ENCODE peak calls at places on chromosome 9, in four cellular contexts. M is CD8-positive, alpha-beta memory T cell; N is pancreas; D is lower lobe of right lung. X is an unnamed sample.

GRCh38 chr9:38336341-38336740 is 56.2 kb upstream of the ALDH1B1 start:
- DNase-seq in M (no peak), N (no peak), D (no peak), X (no peak)

GRCh38 chr9:115507148-115507547 is 389.2 kb upstream of the TNC start:
- DNase-seq in M (no peak), N (no peak), D (no peak), X (no peak)

GRCh38 chr9:98989036-98990000 is 45.6 kb downstream of the COL15A1 start:
- DNase-seq in M (no peak), N (peak), D (no peak), X (no peak)

GRCh38 chr9:113350338-113350672 is 964 bp downstream of the BSPRY start:
- DNase-seq in M (no peak), N (no peak), D (no peak), X (no peak)

GRCh38 chr9:112764344-112764743 is 13.8 kb downstream of the SNX30 start:
- DNase-seq in M (no peak), N (no peak), D (no peak), X (no peak)

GRCh38 chr9:130433168-130433946 is 11.4 kb upstream of the ASS1 start:
- DNase-seq in M (no peak), N (no peak), D (no peak), X (no peak)

GRCh38 chr9:135567311-135567710 is 5.8 kb downstream of the PAEP start:
- DNase-seq in M (no peak), N (no peak), D (no peak), X (no peak)

GRCh38 chr9:85978496-85978895 is 37.5 kb downstream of the NAA35 start:
- DNase-seq in M (no peak), N (no peak), D (no peak), X (no peak)

GRCh38 chr9:69549310-69550202 is 122.6 kb downstream of the APBA1 start:
- DNase-seq in M (no peak), N (no peak), D (no peak), X (no peak)

GRCh38 chr9:123080444-123080843 is 47.0 kb downstream of the GPR21 start:
- DNase-seq in M (no peak), N (no peak), D (no peak), X (no peak)

GRCh38 chr9:123085916-123086315 is 52.4 kb downstream of the GPR21 start:
- DNase-seq in M (no peak), N (no peak), D (no peak), X (no peak)

GRCh38 chr9:123083680-123084079 is 50.2 kb downstream of the GPR21 start:
- DNase-seq in M (no peak), N (no peak), D (no peak), X (no peak)

GRCh38 chr9:123084256-123084655 is 50.8 kb downstream of the GPR21 start:
- DNase-seq in M (no peak), N (no peak), D (no peak), X (no peak)

DNA sequence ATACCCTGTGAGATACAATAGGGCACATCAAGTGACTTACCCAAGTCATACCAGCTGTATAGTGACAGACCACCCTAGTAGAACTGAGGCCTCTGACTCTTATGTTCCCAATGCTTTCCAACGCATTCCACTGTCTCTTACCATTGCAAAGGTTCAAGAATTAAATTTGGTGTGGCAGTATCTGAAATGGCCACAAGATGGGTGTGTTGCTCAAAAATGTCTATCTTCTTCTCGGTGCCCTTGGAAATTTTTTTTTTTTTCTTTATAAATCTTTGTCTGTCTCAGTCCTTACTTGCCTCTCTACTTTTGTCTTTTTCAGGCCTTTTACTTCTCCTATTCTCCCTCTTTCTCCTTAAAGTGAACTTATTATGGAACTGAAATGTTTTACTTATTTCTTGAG is 48.4 kb downstream of the GPR21 start:
- DNase-seq in M (no peak), N (no peak), D (no peak), X (no peak)
- H3K27ac ChIP-seq in M (no peak), N (no peak), D (no peak), X (no peak)

GRCh38 chr9:129337287-129338140 is 159.5 kb upstream of the IER5L start:
- DNase-seq in M (no peak), N (no peak), D (no peak), X (no peak)
- H3K27ac ChIP-seq in M (no peak), N (no peak), D (peak), X (no peak)

DNA sequence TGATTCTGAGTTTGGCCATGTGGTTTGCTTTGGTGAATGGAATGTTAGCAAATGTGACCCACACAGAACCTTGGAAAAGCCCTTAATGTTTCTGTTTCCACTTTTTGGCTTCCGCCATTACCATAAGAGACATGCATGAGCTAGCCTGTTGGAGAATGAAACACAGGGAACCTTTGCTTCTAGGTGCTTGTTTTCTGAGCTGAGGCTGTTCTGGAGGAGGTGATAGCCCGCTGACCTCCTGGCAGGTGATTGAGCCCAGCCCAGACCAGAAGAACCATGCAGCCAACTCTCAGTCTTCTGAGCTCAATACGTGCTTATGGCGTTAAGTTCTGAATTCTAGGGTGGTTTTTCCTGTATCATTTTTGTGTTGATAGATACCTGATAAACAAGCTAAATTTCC is 148.6 kb upstream of the KLF9 start:
- DNase-seq in M (no peak), N (no peak), D (no peak), X (no peak)
- H3K27ac ChIP-seq in M (no peak), N (no peak), D (peak), X (peak)

GRCh38 chr9:81557957-81558791 is 131.2 kb downstream of the TLE1 start:
- DNase-seq in M (no peak), N (peak), D (no peak), X (no peak)

GRCh38 chr9:81559197-81559596 is 130.2 kb downstream of the TLE1 start:
- DNase-seq in M (no peak), N (no peak), D (no peak), X (no peak)

GRCh38 chr9:81559741-81560140 is 129.6 kb downstream of the TLE1 start:
- DNase-seq in M (no peak), N (no peak), D (no peak), X (peak)

GRCh38 chr9:81557452-81557956 is 131.8 kb downstream of the TLE1 start:
- DNase-seq in M (no peak), N (no peak), D (no peak), X (no peak)

DNA sequence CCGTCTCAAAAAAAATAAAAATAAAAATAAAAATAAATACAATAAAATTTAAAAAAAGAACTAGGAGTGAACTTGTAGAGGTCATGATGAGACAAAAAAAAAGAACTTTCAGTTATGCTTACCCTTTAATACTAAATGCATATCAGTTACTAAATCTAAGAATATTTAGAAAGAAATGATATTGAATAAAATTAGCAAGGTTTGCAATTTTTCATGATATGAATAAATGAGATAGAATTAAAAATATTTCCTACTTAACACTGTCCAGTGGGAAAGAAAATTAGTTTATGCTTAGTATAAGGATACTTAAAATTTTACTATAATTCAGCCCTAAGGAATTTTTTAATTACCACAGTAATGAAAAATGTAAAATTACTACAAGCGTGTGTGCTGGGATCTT is 132.4 kb downstream of the TLE1 start:
- DNase-seq in M (no peak), N (no peak), D (no peak), X (no peak)
- H3K27ac ChIP-seq in M (no peak), N (no peak), D (no peak), X (no peak)

DNA sequence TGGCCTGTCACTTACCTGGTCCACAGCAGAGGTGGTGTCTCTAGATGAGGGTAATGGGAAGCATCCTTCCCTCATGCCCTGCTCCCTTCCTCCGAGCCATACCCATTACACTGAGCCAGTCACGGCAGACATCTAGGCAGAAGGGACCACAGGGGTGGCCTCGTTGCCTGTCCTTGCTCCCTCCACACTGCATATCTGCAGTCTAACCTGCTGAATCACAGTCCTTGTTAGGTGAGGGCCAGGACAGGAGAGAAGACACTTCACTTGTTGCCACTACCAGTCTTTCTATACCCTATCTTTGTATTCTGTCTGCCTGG is 18.4 kb upstream of the SPINK4 start:
- DNase-seq in M (no peak), N (no peak), D (no peak), X (no peak)
- H3K27ac ChIP-seq in M (no peak), N (no peak), D (no peak), X (peak)

DNA sequence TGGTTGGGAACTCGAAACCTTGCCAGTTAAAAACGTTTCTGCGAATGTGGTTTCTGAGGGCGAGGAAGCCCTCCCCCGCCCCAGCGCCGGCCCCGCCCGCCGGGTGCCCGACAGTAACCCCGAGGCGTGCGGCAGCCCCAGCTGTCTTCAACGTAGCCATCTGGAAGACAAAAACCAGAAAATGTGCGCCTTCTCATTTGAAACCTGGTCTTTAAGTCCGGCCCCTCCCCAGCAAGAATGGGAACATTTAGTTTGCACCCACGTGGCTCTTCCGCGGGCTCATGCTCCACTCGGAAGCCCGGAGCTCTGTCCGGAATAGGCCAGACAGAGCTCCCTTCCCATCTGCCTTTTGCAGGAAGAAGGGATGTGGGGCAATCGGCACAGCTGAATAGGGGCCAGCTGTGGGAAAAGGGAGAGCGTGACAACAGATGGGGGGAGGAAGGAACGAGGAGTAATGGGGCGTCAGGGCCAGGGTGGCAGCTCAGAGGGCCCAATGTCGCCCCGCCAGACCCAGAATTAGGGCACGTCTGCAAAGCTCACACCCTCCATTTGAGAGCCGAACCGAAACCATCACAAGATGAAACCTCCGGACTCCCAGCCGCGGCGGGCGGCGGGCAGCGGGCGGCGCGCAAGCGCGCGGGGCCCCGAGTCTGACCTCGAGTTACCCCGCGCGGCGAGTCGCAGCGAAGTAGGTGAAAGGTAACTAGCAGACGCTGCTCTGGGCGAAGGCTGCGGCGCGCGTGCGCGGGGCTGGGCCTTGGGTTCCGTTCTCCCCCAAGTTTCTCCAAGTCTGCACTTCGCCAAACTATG is 63.4 kb upstream of the ABCA1 start:
- DNase-seq in M (peak), N (peak), D (peak), X (no peak)
- H3K27ac ChIP-seq in M (peak), N (peak), D (peak), X (peak)

GRCh38 chr9:134418986-134419683 is 92.9 kb downstream of the RXRA start:
- DNase-seq in M (no peak), N (no peak), D (no peak), X (no peak)
- H3K27ac ChIP-seq in M (no peak), N (no peak), D (no peak), X (no peak)

GRCh38 chr9:101605547-101605946 is 10.8 kb upstream of the PPP3R2 start:
- DNase-seq in M (no peak), N (no peak), D (no peak), X (no peak)
- H3K27ac ChIP-seq in M (no peak), N (no peak), D (no peak), X (no peak)

GRCh38 chr9:133854048-133854447 is 115.9 kb upstream of the SARDH start:
- DNase-seq in M (no peak), N (no peak), D (no peak), X (no peak)
- H3K27ac ChIP-seq in M (no peak), N (no peak), D (no peak), X (no peak)

GRCh38 chr9:86979686-86980085 is 32.4 kb upstream of the GAS1 start:
- DNase-seq in M (no peak), N (no peak), D (no peak), X (no peak)
- H3K27ac ChIP-seq in M (no peak), N (no peak), D (no peak), X (peak)

X was measured in epithelial cell of prostate.